ENCODE peak calls at places on chromosomes 16 and 17, in five cellular contexts. One of them, this sample, is unnamed.

GRCh38 chr17:27438631-27439030 is 17.6 kb upstream of the KSR1 start:
- DNase-seq in transverse colon: no peak
- DNase-seq in breast epithelium: no peak
- DNase-seq in GM12891: no peak
- DNase-seq in spleen: no peak
- DNase-seq in this sample: no peak

GRCh38 chr16:77993586-77993985 is 28.8 kb upstream of the CLEC3A start:
- DNase-seq in transverse colon: no peak
- DNase-seq in spleen: no peak
- DNase-seq in GM12891: no peak
- DNase-seq in breast epithelium: no peak
- DNase-seq in this sample: no peak

GRCh38 chr17:79361221-79361734 is 249.6 kb downstream of the RBFOX3 start:
- DNase-seq in GM12891: no peak
- DNase-seq in transverse colon: no peak
- DNase-seq in spleen: no peak
- DNase-seq in breast epithelium: no peak
- DNase-seq in this sample: no peak

GRCh38 chr16:53099318-53100130 is 44.7 kb downstream of the CHD9 start:
- DNase-seq in transverse colon: peak; percentile 94
- DNase-seq in breast epithelium: peak; percentile 92
- DNase-seq in spleen: peak; percentile 91
- DNase-seq in GM12891: peak; percentile 30
- DNase-seq in this sample: peak; percentile 97

GRCh38 chr17:30332057-30332542 is 1.8 kb downstream of the TMIGD1 start:
- DNase-seq in breast epithelium: no peak
- DNase-seq in transverse colon: peak; percentile 24
- DNase-seq in GM12891: no peak
- DNase-seq in spleen: no peak
- DNase-seq in this sample: no peak

GRCh38 chr16:85750827-85751641 is at the start of gene C16orf74:
- DNase-seq in GM12891: peak; percentile 60
- DNase-seq in breast epithelium: no peak
- DNase-seq in transverse colon: peak; percentile 64
- DNase-seq in spleen: peak; percentile 89
- DNase-seq in this sample: no peak

GRCh38 chr17:44850612-44851011 is 2.9 kb downstream of the HIGD1B start:
- DNase-seq in transverse colon: no peak
- DNase-seq in breast epithelium: no peak
- DNase-seq in GM12891: no peak
- DNase-seq in spleen: no peak
- DNase-seq in this sample: no peak

GRCh38 chr17:1055751-1056645 is 59.1 kb downstream of the TIMM22 start:
- DNase-seq in transverse colon: peak; percentile 41
- DNase-seq in spleen: peak; percentile 78
- DNase-seq in GM12891: peak; percentile 83
- DNase-seq in breast epithelium: peak; percentile 71
- DNase-seq in this sample: peak; percentile 85

GRCh38 chr17:67569873-67570272 is 147.9 kb upstream of the NOL11 start:
- DNase-seq in GM12891: no peak
- DNase-seq in spleen: no peak
- DNase-seq in breast epithelium: no peak
- DNase-seq in transverse colon: no peak
- DNase-seq in this sample: peak; percentile 9

GRCh38 chr17:9299695-9300094 is 275.9 kb downstream of the STX8 start:
- DNase-seq in GM12891: no peak
- DNase-seq in transverse colon: no peak
- DNase-seq in spleen: no peak
- DNase-seq in breast epithelium: no peak
- DNase-seq in this sample: no peak
- TF ChIP-seq POLR2AphosphoS5 in GM12891: no peak
- TF ChIP-seq POLR2AphosphoS5 in transverse colon: no peak
- TF ChIP-seq POLR2AphosphoS5 in spleen: no peak
- TF ChIP-seq POLR2AphosphoS5 in breast epithelium: no peak
- TF ChIP-seq POLR2AphosphoS5 in this sample: no peak

DNA sequence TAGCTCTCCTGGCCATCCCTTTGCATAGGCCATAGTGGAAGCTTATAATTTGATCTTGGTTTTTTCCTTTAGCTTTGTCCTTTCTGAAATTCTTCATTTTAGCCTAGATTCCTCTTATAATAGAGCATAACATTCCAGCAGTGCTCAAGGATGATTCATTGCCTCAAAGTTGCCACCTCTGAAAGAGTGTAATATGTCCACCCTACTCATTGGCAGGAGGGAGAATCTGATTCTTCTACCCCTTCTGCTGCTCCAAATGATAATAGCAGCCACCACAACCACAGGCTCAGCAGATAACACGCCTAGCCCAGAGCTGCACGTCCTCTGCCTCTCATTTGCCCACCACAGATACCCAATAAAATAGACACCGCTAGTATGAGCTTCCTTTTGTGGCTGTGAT is 337.4 kb upstream of the HSBP1 start:
- DNase-seq in transverse colon: no peak
- DNase-seq in breast epithelium: no peak
- DNase-seq in GM12891: no peak
- DNase-seq in spleen: no peak
- DNase-seq in this sample: no peak
- TF ChIP-seq POLR2AphosphoS5 in transverse colon: no peak
- TF ChIP-seq POLR2AphosphoS5 in breast epithelium: no peak
- TF ChIP-seq POLR2AphosphoS5 in GM12891: no peak
- TF ChIP-seq POLR2AphosphoS5 in spleen: no peak
- TF ChIP-seq POLR2AphosphoS5 in this sample: no peak

GRCh38 chr17:75672011-75672410 is 4.9 kb downstream of the SAP30BP start:
- DNase-seq in breast epithelium: no peak
- DNase-seq in GM12891: no peak
- DNase-seq in transverse colon: no peak
- DNase-seq in spleen: peak; percentile 36
- DNase-seq in this sample: no peak
- TF ChIP-seq POLR2AphosphoS5 in breast epithelium: no peak
- TF ChIP-seq POLR2AphosphoS5 in GM12891: no peak
- TF ChIP-seq POLR2AphosphoS5 in transverse colon: no peak
- TF ChIP-seq POLR2AphosphoS5 in spleen: no peak
- TF ChIP-seq POLR2AphosphoS5 in this sample: no peak

GRCh38 chr16:23479138-23479537 is 26.1 kb upstream of the COG7 start:
- DNase-seq in GM12891: no peak
- DNase-seq in spleen: peak; percentile 48
- DNase-seq in transverse colon: no peak
- DNase-seq in breast epithelium: no peak
- DNase-seq in this sample: no peak
- TF ChIP-seq POLR2AphosphoS5 in GM12891: no peak
- TF ChIP-seq POLR2AphosphoS5 in spleen: no peak
- TF ChIP-seq POLR2AphosphoS5 in transverse colon: no peak
- TF ChIP-seq POLR2AphosphoS5 in breast epithelium: no peak
- TF ChIP-seq POLR2AphosphoS5 in this sample: no peak

GRCh38 chr16:57026778-57027062 is 37.4 kb downstream of the NLRC5 start:
- DNase-seq in breast epithelium: no peak
- DNase-seq in transverse colon: no peak
- DNase-seq in GM12891: no peak
- DNase-seq in spleen: peak; percentile 43
- DNase-seq in this sample: no peak

GRCh38 chr16:57024894-57025680 is 35.7 kb downstream of the NLRC5 start:
- DNase-seq in transverse colon: no peak
- DNase-seq in GM12891: no peak
- DNase-seq in spleen: peak; percentile 70
- DNase-seq in breast epithelium: no peak
- DNase-seq in this sample: peak; percentile 60

GRCh38 chr16:57028086-57028485 is 38.7 kb downstream of the NLRC5 start:
- DNase-seq in breast epithelium: no peak
- DNase-seq in transverse colon: no peak
- DNase-seq in spleen: peak; percentile 65
- DNase-seq in GM12891: no peak
- DNase-seq in this sample: no peak

GRCh38 chr16:57027067-57027466 is 37.7 kb downstream of the NLRC5 start:
- DNase-seq in breast epithelium: no peak
- DNase-seq in transverse colon: no peak
- DNase-seq in GM12891: no peak
- DNase-seq in spleen: no peak
- DNase-seq in this sample: no peak

DNA sequence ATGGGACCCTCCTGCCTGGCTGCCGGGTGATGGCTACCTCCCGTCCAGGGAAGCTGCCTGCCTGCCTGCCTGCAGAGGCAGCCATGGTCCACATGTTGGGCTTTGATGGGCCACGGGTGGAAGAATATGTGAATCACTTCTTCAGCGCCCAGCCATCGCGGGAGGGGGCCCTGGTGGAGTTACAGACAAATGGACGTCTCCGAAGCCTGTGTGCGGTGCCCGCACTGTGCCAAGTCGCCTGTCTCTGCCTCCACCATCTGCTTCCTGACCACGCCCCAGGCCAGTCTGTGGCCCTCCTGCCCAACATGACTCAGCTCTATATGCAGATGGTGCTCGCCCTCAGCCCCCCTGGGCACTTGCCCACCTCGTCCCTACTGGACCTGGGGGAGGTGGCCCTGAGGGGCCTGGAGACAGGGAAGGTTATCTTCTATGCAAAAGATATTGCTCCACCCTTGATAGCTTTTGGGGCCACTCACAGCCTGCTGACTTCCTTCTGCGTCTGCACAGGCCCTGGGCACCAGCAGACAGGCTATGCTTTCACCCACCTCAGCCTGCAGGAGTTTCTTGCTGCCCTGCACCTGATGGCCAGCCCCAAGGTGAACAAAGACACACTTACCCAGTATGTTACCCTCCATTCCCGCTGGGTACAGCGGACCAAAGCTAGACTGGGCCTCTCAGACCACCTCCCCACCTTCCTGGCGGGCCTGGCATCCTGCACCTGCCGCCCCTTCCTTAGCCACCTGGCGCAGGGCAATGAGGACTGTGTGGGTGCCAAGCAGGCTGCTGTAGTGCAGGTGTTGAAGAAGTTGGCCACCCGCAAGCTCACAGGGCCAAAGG is 36.8 kb downstream of the NLRC5 start:
- DNase-seq in spleen: peak; percentile 82
- DNase-seq in transverse colon: no peak
- DNase-seq in breast epithelium: no peak
- DNase-seq in GM12891: no peak
- DNase-seq in this sample: peak; percentile 60
- TF ChIP-seq POLR2AphosphoS5 in spleen: no peak
- TF ChIP-seq POLR2AphosphoS5 in transverse colon: no peak
- TF ChIP-seq POLR2AphosphoS5 in breast epithelium: no peak
- TF ChIP-seq POLR2AphosphoS5 in GM12891: no peak
- TF ChIP-seq POLR2AphosphoS5 in this sample: no peak

DNA sequence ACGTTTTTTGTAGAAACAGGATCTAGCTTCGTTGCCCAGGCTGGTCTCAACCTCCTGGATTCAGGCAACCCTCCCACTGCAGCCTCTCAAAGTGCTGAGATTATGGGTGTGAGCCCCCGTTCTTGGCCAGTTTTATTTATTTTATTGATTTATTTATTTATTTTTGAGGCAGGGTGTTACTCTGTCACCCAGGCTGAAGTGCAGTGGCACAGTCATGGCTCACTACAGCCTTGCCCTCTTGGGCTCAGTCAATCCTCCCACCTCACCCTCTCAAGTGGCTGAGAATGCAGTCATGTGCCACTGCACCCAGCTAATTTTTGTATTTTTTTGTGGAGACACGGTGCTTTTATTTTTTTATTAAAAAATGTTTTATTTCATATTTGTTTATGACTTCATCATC is 79.9 kb upstream of the ATF7IP2 start:
- DNase-seq in GM12891: no peak
- DNase-seq in breast epithelium: no peak
- DNase-seq in spleen: no peak
- DNase-seq in transverse colon: no peak
- DNase-seq in this sample: no peak
- TF ChIP-seq POLR2AphosphoS5 in GM12891: no peak
- TF ChIP-seq POLR2AphosphoS5 in breast epithelium: no peak
- TF ChIP-seq POLR2AphosphoS5 in spleen: no peak
- TF ChIP-seq POLR2AphosphoS5 in transverse colon: no peak
- TF ChIP-seq POLR2AphosphoS5 in this sample: no peak

DNA sequence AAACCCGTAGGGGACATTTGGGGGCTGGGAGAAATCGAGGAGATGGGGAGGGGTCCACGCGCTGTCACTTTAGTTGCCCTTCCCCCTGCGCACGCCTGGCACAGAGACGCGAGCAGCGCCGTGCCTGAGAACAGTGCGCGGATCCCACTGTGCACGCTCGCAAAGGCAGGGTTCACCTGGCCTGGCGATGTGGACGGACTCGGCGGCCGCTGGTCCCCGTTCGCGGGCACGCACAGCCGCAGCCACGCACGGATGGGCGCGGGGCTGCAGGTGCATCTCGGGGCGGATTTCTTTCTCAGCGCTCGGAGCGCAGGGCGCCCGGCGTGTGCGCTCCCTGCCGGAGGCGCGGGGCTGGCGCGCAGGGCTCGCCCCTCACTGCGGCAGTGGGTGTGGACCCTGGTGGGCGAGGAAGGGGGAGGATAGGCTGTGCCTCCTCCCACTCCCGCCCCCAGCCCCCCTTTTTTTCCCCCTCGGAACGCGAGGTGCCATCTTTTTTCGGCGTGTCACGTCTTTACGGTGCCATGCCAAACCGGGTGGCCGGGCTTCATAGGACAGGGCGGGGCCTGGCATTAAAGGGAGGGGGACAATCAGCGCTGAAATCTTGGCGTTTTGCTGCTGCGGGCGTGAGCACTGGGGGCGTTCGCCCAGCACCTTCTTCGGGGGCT is 1.1 kb downstream of the MAPT start:
- DNase-seq in spleen: no peak
- DNase-seq in breast epithelium: peak; percentile 62
- DNase-seq in transverse colon: no peak
- DNase-seq in GM12891: no peak
- DNase-seq in this sample: no peak
- TF ChIP-seq POLR2AphosphoS5 in spleen: no peak
- TF ChIP-seq POLR2AphosphoS5 in breast epithelium: no peak
- TF ChIP-seq POLR2AphosphoS5 in transverse colon: no peak
- TF ChIP-seq POLR2AphosphoS5 in GM12891: no peak
- TF ChIP-seq POLR2AphosphoS5 in this sample: no peak

GRCh38 chr16:15829460-15829859 is 27.4 kb downstream of the MYH11 start:
- DNase-seq in breast epithelium: peak; percentile 53
- DNase-seq in transverse colon: peak; percentile 65
- DNase-seq in spleen: peak; percentile 68
- DNase-seq in GM12891: no peak
- DNase-seq in this sample: peak; percentile 97
- TF ChIP-seq POLR2AphosphoS5 in breast epithelium: peak; percentile 36
- TF ChIP-seq POLR2AphosphoS5 in transverse colon: peak; percentile 69
- TF ChIP-seq POLR2AphosphoS5 in spleen: peak; percentile 75
- TF ChIP-seq POLR2AphosphoS5 in GM12891: no peak
- TF ChIP-seq POLR2AphosphoS5 in this sample: peak; percentile 88

DNA sequence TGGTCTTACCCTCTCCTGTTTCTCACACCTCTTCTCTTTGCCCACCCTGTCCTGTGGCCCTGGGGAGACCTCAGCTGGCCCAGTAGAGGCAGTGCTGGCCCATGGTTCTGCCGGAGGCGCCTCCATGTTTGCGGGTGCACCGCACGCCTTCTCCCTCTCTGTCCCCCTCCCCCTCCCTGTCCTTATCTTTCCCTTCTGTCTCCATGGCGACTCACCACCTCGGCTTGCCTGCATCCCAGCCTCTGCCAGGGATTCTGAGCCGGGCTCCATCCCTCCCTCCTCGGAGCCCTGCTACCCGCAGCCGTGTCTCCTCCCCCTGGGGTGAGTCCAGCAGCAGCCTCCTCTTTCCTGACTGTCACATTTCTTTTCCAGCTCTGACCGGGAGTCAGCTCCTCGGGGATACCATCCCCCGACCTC is at the start of gene RNF112:
- DNase-seq in breast epithelium: no peak
- DNase-seq in transverse colon: no peak
- DNase-seq in spleen: no peak
- DNase-seq in GM12891: no peak
- DNase-seq in this sample: no peak
- TF ChIP-seq POLR2AphosphoS5 in breast epithelium: no peak
- TF ChIP-seq POLR2AphosphoS5 in transverse colon: no peak
- TF ChIP-seq POLR2AphosphoS5 in spleen: no peak
- TF ChIP-seq POLR2AphosphoS5 in GM12891: no peak
- TF ChIP-seq POLR2AphosphoS5 in this sample: no peak

This sample was measured in sigmoid colon.